ENCODE peak calls at places on chromosomes 5 and 9, in six cellular contexts. P is neural progenitor cell, D is HCT116, K is GM23338, E is MM.1S, F is PC-3. A is an unnamed sample.

GRCh38 chr5:81513468-81513867 is 119.5 kb upstream of the ACOT12 start:
- DNase-seq in D (no peak), E (no peak), K (peak; percentile 27), P (no peak), F (no peak), A (no peak)

GRCh38 chr9:114282507-114282906 is 40.4 kb upstream of the ORM1 start:
- DNase-seq in E (peak; percentile 45), D (no peak), K (no peak), F (no peak), P (no peak), A (no peak)

GRCh38 chr9:123346026-123346425 is 10.0 kb upstream of the CRB2 start:
- DNase-seq in K (no peak), F (no peak), P (no peak), D (no peak), E (no peak), A (no peak)

GRCh38 chr5:179166886-179167841 is 107.0 kb downstream of the ZNF354C start:
- DNase-seq in F (peak; percentile 38), P (peak; percentile 81), D (no peak), K (peak; percentile 79), E (no peak), A (peak; percentile 50)

GRCh38 chr9:27382989-27383388 is 86.0 kb upstream of the EQTN start:
- DNase-seq in D (no peak), K (no peak), P (no peak), F (no peak), E (no peak), A (no peak)

GRCh38 chr5:6457592-6457991 is 8.9 kb downstream of the UBE2QL1 start:
- DNase-seq in F (no peak), E (no peak), P (no peak), D (no peak), K (no peak), A (no peak)

GRCh38 chr5:107594253-107595045 is 76.3 kb downstream of the EFNA5 start:
- DNase-seq in D (no peak), E (no peak), K (no peak), P (no peak), F (peak; percentile 45), A (no peak)

GRCh38 chr9:32292611-32293010 is 91.8 kb upstream of the ACO1 start:
- DNase-seq in D (no peak), K (no peak), F (no peak), P (no peak), E (no peak), A (no peak)

GRCh38 chr9:100074093-100074492 is 24.7 kb downstream of the ERP44 start:
- DNase-seq in P (no peak), E (no peak), D (no peak), F (no peak), K (no peak), A (no peak)

GRCh38 chr9:6413365-6414263 is 615 bp downstream of the UHRF2 start:
- DNase-seq in E (peak; percentile 42), P (peak; percentile 57), K (peak; percentile 61), D (no peak), F (peak; percentile 6), A (peak; percentile 71)

GRCh38 chr5:56342612-56343011 is 109.5 kb upstream of the ANKRD55 start:
- DNase-seq in K (no peak), F (no peak), E (no peak), D (no peak), P (no peak), A (no peak)

GRCh38 chr5:158483202-158483870 is 616.4 kb downstream of the EBF1 start:
- DNase-seq in P (peak; percentile 11), E (no peak), F (peak; percentile 25), D (no peak), K (peak; percentile 28), A (no peak)

GRCh38 chr5:94159144-94159543 is 417.7 kb upstream of the POU5F2 start:
- DNase-seq in F (no peak), P (no peak), E (no peak), D (no peak), K (peak; percentile 38), A (no peak)

GRCh38 chr9:8822667-8823025 is 1023.1 kb upstream of the DMAC1 start:
- DNase-seq in F (no peak), E (no peak), K (no peak), P (peak; percentile 43), D (no peak), A (no peak)

GRCh38 chr9:110573305-110573704 is 6.2 kb downstream of the SVEP1 start:
- DNase-seq in P (no peak), K (no peak), E (no peak), F (no peak), D (no peak), A (no peak)

GRCh38 chr5:131639148-131639547 is 4.1 kb upstream of the RAPGEF6 start:
- DNase-seq in F (no peak), E (no peak), K (no peak), D (no peak), P (no peak), A (no peak)

GRCh38 chr5:10601246-10602030 is 37.6 kb downstream of the ANKRD33B start:
- DNase-seq in K (no peak), E (peak; percentile 59), D (peak; percentile 16), F (peak; percentile 99), P (no peak), A (peak; percentile 35)

GRCh38 chr5:31193591-31194457 is at the start of gene CDH6:
- DNase-seq in K (peak; percentile 93), P (peak; percentile 94), D (no peak), F (peak; percentile 33), E (no peak), A (no peak)

GRCh38 chr9:14283276-14283675 is 30.7 kb downstream of the NFIB start:
- DNase-seq in F (no peak), D (no peak), P (no peak), E (no peak), K (no peak), A (no peak)

GRCh38 chr5:9888517-9888916 is 258.4 kb upstream of the TAS2R1 start:
- DNase-seq in P (no peak), D (no peak), F (peak; percentile 81), E (no peak), K (no peak), A (no peak)

GRCh38 chr9:131734165-131734610 is 5.7 kb downstream of the RAPGEF1 start:
- DNase-seq in E (peak; percentile 54), F (peak; percentile 81), K (no peak), P (no peak), D (no peak), A (peak; percentile 58)

GRCh38 chr5:142484821-142485387 is 160.1 kb upstream of the SPRY4 start:
- DNase-seq in F (no peak), P (no peak), K (no peak), E (no peak), D (no peak), A (no peak)

GRCh38 chr5:147371290-147371689 is 136.5 kb downstream of the STK32A start:
- DNase-seq in P (no peak), K (no peak), E (no peak), F (no peak), D (no peak), A (no peak)

GRCh38 chr5:96474073-96474472 is 41.0 kb upstream of the PCSK1 start:
- DNase-seq in P (no peak), E (no peak), F (no peak), K (no peak), D (no peak), A (no peak)

GRCh38 chr9:109886617-109887016 is 106.6 kb downstream of the PALM2AKAP2 start:
- DNase-seq in E (no peak), P (no peak), K (no peak), D (no peak), F (peak; percentile 54), A (no peak)

GRCh38 chr5:168042284-168043080 is 249.0 kb upstream of the WWC1 start:
- DNase-seq in K (no peak), D (no peak), E (no peak), F (no peak), P (no peak), A (no peak)

GRCh38 chr9:17075758-17076485 is 58.9 kb upstream of the CNTLN start:
- DNase-seq in K (no peak), E (no peak), P (no peak), F (no peak), D (no peak), A (no peak)

GRCh38 chr9:17081814-17082213 is 53.0 kb upstream of the CNTLN start:
- DNase-seq in F (no peak), P (no peak), D (no peak), E (no peak), K (no peak), A (no peak)

GRCh38 chr9:17082343-17082742 is 52.5 kb upstream of the CNTLN start:
- DNase-seq in K (peak; percentile 71), F (no peak), D (no peak), E (no peak), P (peak; percentile 68), A (no peak)

DNA sequence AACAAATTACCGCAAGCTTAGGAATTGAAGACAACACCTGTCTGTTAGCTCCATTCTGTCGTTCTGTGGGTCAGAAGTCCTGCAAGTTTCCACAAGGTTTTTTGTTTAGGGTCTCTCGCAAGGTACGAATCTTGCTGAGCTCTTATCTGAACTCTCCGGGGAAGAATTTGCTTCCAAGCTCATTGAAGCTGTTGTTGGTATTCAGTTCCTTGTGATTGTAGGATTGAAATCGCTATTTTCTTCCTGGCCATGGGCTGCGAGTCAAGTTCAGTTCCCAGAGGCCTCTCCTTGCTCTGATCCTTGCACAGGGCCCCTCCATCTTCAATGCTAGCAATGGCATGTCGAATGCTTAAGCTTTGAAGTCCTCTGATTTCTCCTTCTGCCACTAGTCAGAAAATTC is 53.5 kb upstream of the CNTLN start:
- DNase-seq in P (no peak), D (no peak), K (peak; percentile 3), E (no peak), F (no peak), A (no peak)
- TF ChIP-seq CTCF in P (no peak), D (no peak), K (no peak), E (no peak), F (no peak), A (no peak)

GRCh38 chr5:134714120-134714519 is 24.2 kb upstream of the CAMLG start:
- DNase-seq in P (peak; percentile 16), D (no peak), E (no peak), F (no peak), K (peak; percentile 8), A (no peak)
- TF ChIP-seq EZH2phosphoT487 in P (no peak), D (no peak), E (no peak), F (no peak), K (no peak), A (no peak)

GRCh38 chr5:172454355-172455086 is at the start of gene SH3PXD2B:
- DNase-seq in P (peak; percentile 91), K (peak; percentile 86), E (peak; percentile 55), D (no peak), F (peak; percentile 54), A (no peak)

GRCh38 chr5:172455087-172455381 is 709 bp upstream of the SH3PXD2B start:
- DNase-seq in K (peak; percentile 47), P (no peak), F (no peak), D (no peak), E (no peak), A (no peak)

GRCh38 chr5:172456076-172456800 is 1.9 kb upstream of the SH3PXD2B start:
- DNase-seq in P (no peak), D (no peak), K (no peak), F (no peak), E (no peak), A (no peak)

GRCh38 chr5:172453986-172454354 is 355 bp downstream of the SH3PXD2B start:
- DNase-seq in D (no peak), K (peak; percentile 74), P (peak; percentile 82), E (no peak), F (no peak), A (no peak)

GRCh38 chr5:172455511-172456061 is 1.3 kb upstream of the SH3PXD2B start:
- DNase-seq in P (peak; percentile 27), F (no peak), E (no peak), D (no peak), K (no peak), A (no peak)
- H3K4me3 ChIP-seq in P (no peak overlapping the region), F (no peak overlapping the region), E (no peak overlapping the region), D (peak overlapping the region; percentile 55), K (no peak overlapping the region), A (no peak overlapping the region)

GRCh38 chr9:84932915-84933527 is 263.5 kb downstream of the NTRK2 start:
- DNase-seq in P (no peak), E (no peak), D (no peak), K (peak; percentile 63), F (peak; percentile 1), A (no peak)
- TF ChIP-seq CTCF in P (peak; percentile 47), E (no peak), D (peak; percentile 43), K (peak; percentile 61), F (peak; percentile 26), A (no peak)

A was measured in OCI-LY7.